ENCODE peak calls at places on chromosome 15, in four cellular contexts. One of them, this sample, is unnamed.

GRCh38 chr15:26983822-26984221 is 12.8 kb downstream of the GABRG3 start:
- DNase-seq in NB4: peak
- DNase-seq in tibial nerve: no peak
- DNase-seq in adrenal gland: no peak
- DNase-seq in this sample: no peak

GRCh38 chr15:72369964-72370363 is 5.8 kb downstream of the HEXA start:
- DNase-seq in tibial nerve: no peak
- DNase-seq in NB4: peak
- DNase-seq in adrenal gland: no peak
- DNase-seq in this sample: no peak

GRCh38 chr15:26889298-26889898 is 22.5 kb downstream of the GABRA5 start:
- DNase-seq in adrenal gland: peak
- DNase-seq in NB4: peak
- DNase-seq in tibial nerve: no peak
- DNase-seq in this sample: peak

GRCh38 chr15:45091161-45091560 is 22.8 kb downstream of the DUOX2 start:
- DNase-seq in NB4: no peak
- DNase-seq in tibial nerve: no peak
- DNase-seq in adrenal gland: peak
- DNase-seq in this sample: no peak

GRCh38 chr15:68510558-68510957 is 68.2 kb upstream of the CORO2B start:
- DNase-seq in tibial nerve: no peak
- DNase-seq in adrenal gland: no peak
- DNase-seq in NB4: peak
- DNase-seq in this sample: no peak

GRCh38 chr15:61809216-61809615 is 251.0 kb downstream of the VPS13C start:
- DNase-seq in NB4: no peak
- DNase-seq in tibial nerve: no peak
- DNase-seq in adrenal gland: no peak
- DNase-seq in this sample: no peak

GRCh38 chr15:70442616-70443321 is 320.6 kb downstream of the UACA start:
- DNase-seq in adrenal gland: no peak
- DNase-seq in tibial nerve: no peak
- DNase-seq in NB4: no peak
- DNase-seq in this sample: no peak

GRCh38 chr15:79872358-79873017 is 24.3 kb downstream of the MTHFS start:
- DNase-seq in NB4: peak
- DNase-seq in adrenal gland: peak
- DNase-seq in tibial nerve: no peak
- DNase-seq in this sample: no peak

GRCh38 chr15:98518823-98519561 is 129.3 kb upstream of the IGF1R start:
- DNase-seq in NB4: peak
- DNase-seq in tibial nerve: no peak
- DNase-seq in adrenal gland: peak
- DNase-seq in this sample: peak

GRCh38 chr15:35746121-35746520 is 200.2 kb upstream of the DPH6 start:
- DNase-seq in tibial nerve: no peak
- DNase-seq in adrenal gland: no peak
- DNase-seq in NB4: no peak
- DNase-seq in this sample: no peak

GRCh38 chr15:60916674-60917468 is 312.2 kb downstream of the RORA start:
- DNase-seq in adrenal gland: peak
- DNase-seq in tibial nerve: peak
- DNase-seq in NB4: peak
- DNase-seq in this sample: peak

GRCh38 chr15:68384451-68385239 is 47.3 kb downstream of the ITGA11 start:
- DNase-seq in adrenal gland: peak
- DNase-seq in NB4: no peak
- DNase-seq in tibial nerve: no peak
- DNase-seq in this sample: peak

GRCh38 chr15:70197945-70198361 is 100.2 kb upstream of the TLE3 start:
- DNase-seq in adrenal gland: no peak
- DNase-seq in NB4: peak
- DNase-seq in tibial nerve: peak
- DNase-seq in this sample: no peak

GRCh38 chr15:43867096-43867495 is 40.3 kb downstream of the WDR76 start:
- DNase-seq in NB4: no peak
- DNase-seq in tibial nerve: no peak
- DNase-seq in adrenal gland: no peak
- DNase-seq in this sample: no peak

GRCh38 chr15:66089049-66089448 is 164.5 kb downstream of the MEGF11 start:
- DNase-seq in NB4: no peak
- DNase-seq in tibial nerve: no peak
- DNase-seq in adrenal gland: peak
- DNase-seq in this sample: no peak

GRCh38 chr15:100934166-100934565 is 15.0 kb downstream of the LRRK1 start:
- DNase-seq in tibial nerve: no peak
- DNase-seq in NB4: no peak
- DNase-seq in adrenal gland: no peak
- DNase-seq in this sample: no peak

GRCh38 chr15:77014137-77015081 is 19.5 kb downstream of the PSTPIP1 start:
- DNase-seq in NB4: peak
- DNase-seq in adrenal gland: peak
- DNase-seq in tibial nerve: no peak
- DNase-seq in this sample: no peak

GRCh38 chr15:79644091-79644490 is 212.0 kb downstream of the MINAR1 start:
- DNase-seq in tibial nerve: no peak
- DNase-seq in NB4: no peak
- DNase-seq in adrenal gland: no peak
- DNase-seq in this sample: peak

GRCh38 chr15:77426377-77426776 is 5.7 kb downstream of the HMG20A start:
- DNase-seq in NB4: no peak
- DNase-seq in tibial nerve: no peak
- DNase-seq in adrenal gland: no peak
- DNase-seq in this sample: no peak

GRCh38 chr15:43209059-43209824 is 11.6 kb downstream of the EPB42 start:
- DNase-seq in NB4: peak
- DNase-seq in adrenal gland: no peak
- DNase-seq in tibial nerve: no peak
- DNase-seq in this sample: no peak

GRCh38 chr15:47885921-47886320 is 168.6 kb downstream of the SEMA6D start:
- DNase-seq in tibial nerve: no peak
- DNase-seq in adrenal gland: no peak
- DNase-seq in NB4: no peak
- DNase-seq in this sample: no peak

GRCh38 chr15:66014639-66015182 is 145.4 kb downstream of the RAB11A start:
- DNase-seq in tibial nerve: no peak
- DNase-seq in NB4: no peak
- DNase-seq in adrenal gland: no peak
- DNase-seq in this sample: no peak

GRCh38 chr15:40310001-40310959 is 2.5 kb upstream of the PLCB2 start:
- DNase-seq in NB4: peak
- DNase-seq in adrenal gland: peak
- DNase-seq in tibial nerve: no peak
- DNase-seq in this sample: no peak

GRCh38 chr15:49934487-49934886 is 184.5 kb downstream of the ATP8B4 start:
- DNase-seq in adrenal gland: no peak
- DNase-seq in tibial nerve: no peak
- DNase-seq in NB4: no peak
- DNase-seq in this sample: no peak

GRCh38 chr15:40906101-40906946 is 12.1 kb downstream of the VPS18 start:
- DNase-seq in adrenal gland: peak
- DNase-seq in NB4: peak
- DNase-seq in tibial nerve: peak
- DNase-seq in this sample: peak

GRCh38 chr15:29400701-29401100 is 131.1 kb upstream of the NSMCE3 start:
- DNase-seq in adrenal gland: no peak
- DNase-seq in tibial nerve: no peak
- DNase-seq in NB4: no peak
- DNase-seq in this sample: no peak

GRCh38 chr15:101533371-101534140 is 44.0 kb upstream of the PCSK6 start:
- DNase-seq in NB4: no peak
- DNase-seq in adrenal gland: no peak
- DNase-seq in tibial nerve: no peak
- DNase-seq in this sample: no peak

GRCh38 chr15:94844533-94845390 is 613.4 kb downstream of the MCTP2 start:
- DNase-seq in adrenal gland: peak
- DNase-seq in tibial nerve: peak
- DNase-seq in NB4: no peak
- DNase-seq in this sample: no peak

GRCh38 chr15:61639491-61639890 is 410.4 kb upstream of the RORA start:
- DNase-seq in tibial nerve: no peak
- DNase-seq in adrenal gland: no peak
- DNase-seq in NB4: no peak
- DNase-seq in this sample: no peak

GRCh38 chr15:80557441-80558234 is 137.5 kb upstream of the ABHD17C start:
- DNase-seq in NB4: no peak
- DNase-seq in tibial nerve: no peak
- DNase-seq in adrenal gland: no peak
- DNase-seq in this sample: no peak

GRCh38 chr15:97993310-97993738 is 32.8 kb downstream of the ARRDC4 start:
- DNase-seq in tibial nerve: no peak
- DNase-seq in adrenal gland: peak
- DNase-seq in NB4: peak
- DNase-seq in this sample: no peak

GRCh38 chr15:39578851-39579486 is 1.9 kb upstream of the THBS1 start:
- DNase-seq in NB4: no peak
- DNase-seq in adrenal gland: no peak
- DNase-seq in tibial nerve: no peak
- DNase-seq in this sample: no peak

GRCh38 chr15:45134682-45135604 is 5.1 kb downstream of the DUOX1 start:
- DNase-seq in adrenal gland: peak
- DNase-seq in tibial nerve: no peak
- DNase-seq in NB4: no peak
- DNase-seq in this sample: no peak

GRCh38 chr15:48989175-48989574 is 25.5 kb upstream of the SHC4 start:
- DNase-seq in adrenal gland: no peak
- DNase-seq in tibial nerve: no peak
- DNase-seq in NB4: no peak
- DNase-seq in this sample: no peak

GRCh38 chr15:33547876-33548275 is 237.1 kb downstream of the RYR3 start:
- DNase-seq in adrenal gland: peak
- DNase-seq in NB4: peak
- DNase-seq in tibial nerve: no peak
- DNase-seq in this sample: no peak

GRCh38 chr15:98123834-98124233 is 163.3 kb downstream of the ARRDC4 start:
- DNase-seq in NB4: no peak
- DNase-seq in tibial nerve: no peak
- DNase-seq in adrenal gland: no peak
- DNase-seq in this sample: no peak

DNA sequence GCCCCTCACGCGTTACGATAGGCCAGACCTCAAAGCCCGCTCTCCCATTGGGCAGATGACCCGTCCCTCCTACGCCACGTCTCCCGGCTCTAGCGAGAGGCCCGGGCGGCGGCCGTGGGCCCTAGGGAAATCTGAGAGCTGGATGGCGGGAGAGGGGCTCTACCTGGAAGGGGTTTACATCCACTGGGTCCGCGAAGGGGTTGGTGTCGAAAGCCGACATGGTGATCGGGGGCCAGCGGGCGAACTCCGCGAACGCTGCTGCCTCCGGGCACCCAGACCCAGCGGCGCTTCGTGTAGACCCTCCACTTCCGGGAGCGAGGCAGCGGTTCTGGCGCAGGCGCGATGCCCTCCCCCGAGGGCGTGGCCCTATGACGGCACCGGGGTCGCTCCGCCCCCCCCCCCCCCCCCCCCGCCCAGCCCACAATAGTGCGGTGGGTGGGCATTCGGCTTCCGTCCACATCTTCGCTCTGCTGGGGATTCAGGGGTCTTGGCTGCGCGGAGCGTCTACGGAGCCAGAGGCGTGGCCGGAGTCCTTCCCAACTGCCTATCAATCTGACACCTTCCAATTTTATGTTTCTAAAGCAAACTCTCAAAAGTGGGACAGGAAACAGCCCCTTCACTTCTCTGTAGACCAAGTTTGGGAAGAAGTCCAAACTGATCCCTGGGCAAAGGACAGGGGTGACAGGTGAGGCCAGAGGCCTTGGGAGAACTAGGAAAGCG is at the start of gene SCAMP2:
- DNase-seq in NB4: peak
- DNase-seq in adrenal gland: peak
- DNase-seq in tibial nerve: peak
- DNase-seq in this sample: peak
- TF ChIP-seq POLR2A in NB4: peak
- TF ChIP-seq POLR2A in adrenal gland: peak
- TF ChIP-seq POLR2A in tibial nerve: peak
- TF ChIP-seq POLR2A in this sample: peak

GRCh38 chr15:84588053-84588874 is 12.5 kb upstream of the ZSCAN2 start:
- DNase-seq in NB4: peak
- DNase-seq in tibial nerve: peak
- DNase-seq in adrenal gland: peak
- DNase-seq in this sample: peak
- TF ChIP-seq POLR2A in NB4: no peak
- TF ChIP-seq POLR2A in tibial nerve: no peak
- TF ChIP-seq POLR2A in adrenal gland: no peak
- TF ChIP-seq POLR2A in this sample: no peak

GRCh38 chr15:92881838-92882696 is 18.1 kb upstream of the CHD2 start:
- DNase-seq in adrenal gland: peak
- DNase-seq in tibial nerve: peak
- DNase-seq in NB4: peak
- DNase-seq in this sample: peak
- TF ChIP-seq POLR2A in adrenal gland: peak
- TF ChIP-seq POLR2A in tibial nerve: peak
- TF ChIP-seq POLR2A in NB4: peak
- TF ChIP-seq POLR2A in this sample: peak

GRCh38 chr15:63122002-63122893 is 587 bp downstream of the LACTB start:
- DNase-seq in adrenal gland: peak
- DNase-seq in NB4: peak
- DNase-seq in tibial nerve: peak
- DNase-seq in this sample: peak
- TF ChIP-seq POLR2A in adrenal gland: peak
- TF ChIP-seq POLR2A in NB4: no peak
- TF ChIP-seq POLR2A in tibial nerve: no peak
- TF ChIP-seq POLR2A in this sample: peak

DNA sequence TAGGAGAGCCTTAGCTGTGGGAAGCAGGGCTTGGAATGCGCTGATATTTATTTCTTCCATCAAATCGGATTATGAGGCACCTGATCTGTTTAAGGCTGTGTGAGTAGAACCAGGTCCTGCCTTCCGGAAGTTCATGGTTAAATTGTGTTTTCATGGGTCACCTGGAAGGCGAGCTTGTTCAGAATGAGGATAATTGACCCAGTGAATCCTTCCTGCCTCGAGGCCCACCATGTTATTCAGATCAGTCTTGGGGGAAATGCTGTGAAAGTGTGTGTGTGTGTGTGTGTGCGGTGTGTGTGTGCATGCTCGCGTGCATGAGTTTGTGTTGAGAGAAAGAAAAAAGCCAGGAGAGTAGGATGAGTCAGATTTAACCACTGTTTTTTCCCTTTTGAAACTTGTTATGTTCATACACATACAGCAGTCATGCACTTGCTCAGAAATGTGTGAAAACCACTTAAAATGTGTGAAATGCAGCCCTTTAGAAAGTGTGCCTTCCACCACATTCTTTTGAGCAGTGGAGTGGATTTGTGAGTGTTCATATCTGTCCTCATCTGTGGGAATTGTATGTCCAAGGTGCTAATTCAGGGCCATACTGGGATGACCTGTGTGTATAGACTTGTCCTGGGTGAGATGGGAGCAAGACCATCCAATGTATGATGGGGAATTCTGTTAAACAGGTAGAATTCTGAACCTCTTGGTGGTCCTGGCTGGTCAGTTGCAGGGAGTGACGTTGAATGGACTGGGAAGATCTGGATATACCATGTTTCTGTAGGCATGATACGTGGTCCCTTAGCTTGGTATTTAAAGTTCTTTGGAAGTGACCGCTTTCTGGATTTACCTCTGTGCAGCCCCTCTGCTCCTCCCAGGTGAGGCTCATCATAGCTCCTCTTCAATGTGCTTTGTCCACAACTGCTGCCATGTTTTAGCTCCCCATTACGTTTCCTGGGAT is 36.9 kb downstream of the SMAD3 start:
- DNase-seq in adrenal gland: no peak
- DNase-seq in tibial nerve: no peak
- DNase-seq in NB4: no peak
- DNase-seq in this sample: no peak
- TF ChIP-seq POLR2A in adrenal gland: no peak
- TF ChIP-seq POLR2A in tibial nerve: no peak
- TF ChIP-seq POLR2A in NB4: no peak
- TF ChIP-seq POLR2A in this sample: no peak

This sample was measured in H54.